ENCODE peak calls at places on chromosomes 3 and 15, in five cellular contexts. D, J, R, S and X are unnamed samples.

GRCh38 chr3:194572131-194572789 is 61.0 kb downstream of the TMEM44 start:
- DNase-seq in R (peak), S (no peak), J (no peak), D (peak), X (peak)

GRCh38 chr3:53496984-53497383 is 2.6 kb downstream of the CACNA1D start:
- DNase-seq in D (no peak), S (no peak), J (no peak), R (no peak), X (no peak)

GRCh38 chr3:189123595-189124387 is 48.0 kb upstream of the TPRG1 start:
- DNase-seq in S (no peak), D (no peak), R (peak), J (no peak), X (no peak)

GRCh38 chr3:30401971-30402370 is 204.4 kb upstream of the TGFBR2 start:
- DNase-seq in J (no peak), R (peak), D (peak), S (no peak), X (no peak)

GRCh38 chr3:106945435-106945834 is 431.8 kb upstream of the CCDC54 start:
- DNase-seq in D (peak), J (no peak), R (no peak), S (no peak), X (no peak)

GRCh38 chr15:78752492-78753358 is 58.5 kb downstream of the ADAMTS7 start:
- DNase-seq in D (no peak), R (no peak), S (no peak), J (no peak), X (no peak)

GRCh38 chr3:15345051-15345607 is 12.7 kb upstream of the SH3BP5 start:
- DNase-seq in S (no peak), J (no peak), R (no peak), D (no peak), X (no peak)

GRCh38 chr3:4508048-4508981 is 15.2 kb downstream of the ITPR1 start:
- DNase-seq in S (no peak), D (no peak), R (no peak), J (no peak), X (no peak)

GRCh38 chr3:127105587-127105986 is 87.3 kb upstream of the PRR23E start:
- DNase-seq in D (no peak), R (no peak), J (no peak), S (no peak), X (no peak)

GRCh38 chr3:129282727-129283327 is 4.2 kb downstream of the HMCES start:
- DNase-seq in R (peak), S (no peak), D (no peak), J (peak), X (no peak)

GRCh38 chr15:88090406-88091085 is 166.0 kb downstream of the NTRK3 start:
- DNase-seq in J (no peak), R (no peak), D (no peak), S (no peak), X (no peak)

GRCh38 chr3:2516762-2517441 is 418.2 kb downstream of the CNTN4 start:
- DNase-seq in R (no peak), D (no peak), S (no peak), J (no peak), X (no peak)

GRCh38 chr3:159765860-159766294 is 222.8 kb upstream of the IL12A start:
- DNase-seq in S (peak), R (no peak), J (no peak), D (no peak), X (no peak)

GRCh38 chr15:45333550-45333949 is 44.8 kb downstream of the GATM start:
- DNase-seq in S (peak), J (no peak), D (peak), R (peak), X (peak)

GRCh38 chr15:44788748-44789147 is 52.4 kb downstream of the TRIM69 start:
- DNase-seq in J (no peak), S (no peak), R (peak), D (no peak), X (no peak)

GRCh38 chr3:133870822-133871221 is 24.9 kb downstream of the RAB6B start:
- DNase-seq in S (no peak), J (no peak), D (no peak), R (no peak), X (no peak)

GRCh38 chr3:186220886-186221285 is 112.0 kb upstream of the ETV5 start:
- DNase-seq in S (no peak), R (no peak), J (no peak), D (no peak), X (no peak)

GRCh38 chr3:72345237-72345878 is 502.9 kb downstream of the SHQ1 start:
- DNase-seq in R (peak), J (no peak), S (no peak), D (peak), X (no peak)

GRCh38 chr3:65751123-65751700 is 287.5 kb downstream of the MAGI1 start:
- DNase-seq in J (no peak), S (peak), D (peak), R (peak), X (no peak)

GRCh38 chr3:134660046-134660441 is 9.2 kb upstream of the KY start:
- DNase-seq in D (no peak), R (no peak), S (no peak), J (no peak), X (no peak)

GRCh38 chr3:9653565-9654248 is 4.4 kb downstream of the MTMR14 start:
- DNase-seq in J (peak), S (no peak), D (no peak), R (no peak), X (no peak)

GRCh38 chr15:66298803-66299251 is 5.5 kb downstream of the DIS3L start:
- DNase-seq in D (no peak), S (no peak), J (no peak), R (no peak), X (no peak)

GRCh38 chr3:101642441-101642840 is 34.5 kb downstream of the ZBTB11 start:
- DNase-seq in R (no peak), J (no peak), S (no peak), D (no peak), X (no peak)

GRCh38 chr3:186788482-186789370 is 5.3 kb downstream of the EIF4A2 start:
- DNase-seq in R (no peak), J (no peak), S (no peak), D (no peak), X (no peak)

GRCh38 chr15:82666606-82667005 is 19.4 kb upstream of the CPEB1 start:
- DNase-seq in S (no peak), J (no peak), R (no peak), D (no peak), X (no peak)

GRCh38 chr15:29671308-29671981 is 150.8 kb downstream of the TJP1 start:
- DNase-seq in R (peak), S (no peak), D (peak), J (no peak), X (no peak)

GRCh38 chr3:196377321-196377720 is 39.1 kb upstream of the TM4SF19 start:
- DNase-seq in D (no peak), S (no peak), R (no peak), J (no peak), X (no peak)

GRCh38 chr15:63663906-63664305 is 66.7 kb downstream of the FBXL22 start:
- DNase-seq in R (peak), J (no peak), S (no peak), D (no peak), X (no peak)

GRCh38 chr3:78861156-78861555 is 906.6 kb downstream of the ROBO1 start:
- DNase-seq in S (no peak), D (no peak), R (no peak), J (no peak), X (no peak)

GRCh38 chr3:8445861-8446260 is 55.8 kb upstream of the LMCD1 start:
- DNase-seq in S (no peak), R (peak), J (no peak), D (peak), X (peak)

GRCh38 chr3:115503386-115503785 is 119.9 kb upstream of the GAP43 start:
- DNase-seq in R (no peak), J (no peak), S (no peak), D (no peak), X (no peak)

GRCh38 chr3:12198301-12198700 is 39.6 kb upstream of the TIMP4 start:
- DNase-seq in S (no peak), D (peak), J (no peak), R (peak), X (peak)

GRCh38 chr15:63858448-63858847 is 24.7 kb upstream of the HERC1 start:
- DNase-seq in D (no peak), J (no peak), S (no peak), R (no peak), X (no peak)